ENCODE peak calls at places on chromosome 5, in ten cellular contexts. O is pancreas; F is tibial artery; P is heart left ventricle; Y is right cardiac atrium; N is SJSA1; W is left ventricle myocardium inferior; J is CD4-positive, alpha-beta memory T cell; T is heart right ventricle; K is lung. L is an unnamed sample. For H3K27me3, the result is how much of the 10 kb centered on the place peaks cover.

GRCh38 chr5:43802119-43802518 is 199.1 kb downstream of the NNT start:
- DNase-seq in O (no peak), F (no peak), P (no peak), Y (no peak), N (peak), W (no peak), J (no peak), T (no peak), K (no peak), L (no peak)

GRCh38 chr5:115873392-115873791 is 31.7 kb downstream of the AP3S1 start:
- DNase-seq in O (no peak), F (no peak), P (no peak), Y (no peak), N (peak), W (no peak), J (no peak), T (no peak), K (no peak), L (no peak)

GRCh38 chr5:74542477-74542876 is 98.1 kb downstream of the ENC1 start:
- DNase-seq in O (no peak), F (no peak), P (no peak), Y (no peak), N (peak), W (no peak), J (no peak), T (no peak), K (no peak), L (no peak)

GRCh38 chr5:50712479-50712878 is 46.0 kb downstream of the PARP8 start:
- DNase-seq in O (no peak), F (no peak), P (no peak), Y (no peak), N (no peak), W (no peak), J (no peak), T (no peak), K (no peak), L (no peak)

GRCh38 chr5:179120951-179121666 is 60.9 kb downstream of the ZNF354C start:
- DNase-seq in O (no peak), F (peak), P (no peak), Y (peak), N (no peak), W (no peak), J (no peak), T (no peak), K (peak), L (no peak)

GRCh38 chr5:170301901-170302728 is 4.5 kb upstream of the LCP2 start:
- DNase-seq in O (no peak), F (no peak), P (no peak), Y (no peak), N (no peak), W (no peak), J (peak), T (no peak), K (no peak), L (no peak)

GRCh38 chr5:75510836-75511434 is 494 bp downstream of the CERT1 start:
- DNase-seq in O (no peak), F (peak), P (peak), Y (peak), N (no peak), W (peak), J (peak), T (peak), K (peak), L (peak)

GRCh38 chr5:120432861-120433260 is 31.2 kb upstream of the PRR16 start:
- DNase-seq in O (no peak), F (no peak), P (no peak), Y (no peak), N (no peak), W (no peak), J (no peak), T (no peak), K (no peak), L (no peak)

GRCh38 chr5:113804264-113804663 is 290.8 kb downstream of the YTHDC2 start:
- DNase-seq in O (no peak), F (no peak), P (no peak), Y (no peak), N (no peak), W (no peak), J (no peak), T (no peak), K (no peak), L (no peak)

GRCh38 chr5:74490814-74491213 is 149.7 kb downstream of the ENC1 start:
- DNase-seq in O (no peak), F (no peak), P (no peak), Y (no peak), N (no peak), W (no peak), J (no peak), T (no peak), K (no peak), L (no peak)

GRCh38 chr5:59385700-59386099 is 507.8 kb downstream of the PDE4D start:
- DNase-seq in O (no peak), F (no peak), P (no peak), Y (no peak), N (no peak), W (no peak), J (no peak), T (no peak), K (no peak), L (no peak)

GRCh38 chr5:98108497-98108896 is 665.0 kb upstream of the RGMB start:
- DNase-seq in O (no peak), F (no peak), P (no peak), Y (no peak), N (peak), W (no peak), J (no peak), T (no peak), K (no peak), L (no peak)

GRCh38 chr5:169301386-169301930 is 519 bp upstream of the SLIT3 start:
- DNase-seq in O (peak), F (peak), P (no peak), Y (peak), N (no peak), W (no peak), J (no peak), T (no peak), K (no peak), L (no peak)
- H3K27me3 ChIP-seq in O (under half), F (under half), P (under half), Y (under half), N (under half), W (half or more), J (under half), T (half or more), K (under half), L (under half)

DNA sequence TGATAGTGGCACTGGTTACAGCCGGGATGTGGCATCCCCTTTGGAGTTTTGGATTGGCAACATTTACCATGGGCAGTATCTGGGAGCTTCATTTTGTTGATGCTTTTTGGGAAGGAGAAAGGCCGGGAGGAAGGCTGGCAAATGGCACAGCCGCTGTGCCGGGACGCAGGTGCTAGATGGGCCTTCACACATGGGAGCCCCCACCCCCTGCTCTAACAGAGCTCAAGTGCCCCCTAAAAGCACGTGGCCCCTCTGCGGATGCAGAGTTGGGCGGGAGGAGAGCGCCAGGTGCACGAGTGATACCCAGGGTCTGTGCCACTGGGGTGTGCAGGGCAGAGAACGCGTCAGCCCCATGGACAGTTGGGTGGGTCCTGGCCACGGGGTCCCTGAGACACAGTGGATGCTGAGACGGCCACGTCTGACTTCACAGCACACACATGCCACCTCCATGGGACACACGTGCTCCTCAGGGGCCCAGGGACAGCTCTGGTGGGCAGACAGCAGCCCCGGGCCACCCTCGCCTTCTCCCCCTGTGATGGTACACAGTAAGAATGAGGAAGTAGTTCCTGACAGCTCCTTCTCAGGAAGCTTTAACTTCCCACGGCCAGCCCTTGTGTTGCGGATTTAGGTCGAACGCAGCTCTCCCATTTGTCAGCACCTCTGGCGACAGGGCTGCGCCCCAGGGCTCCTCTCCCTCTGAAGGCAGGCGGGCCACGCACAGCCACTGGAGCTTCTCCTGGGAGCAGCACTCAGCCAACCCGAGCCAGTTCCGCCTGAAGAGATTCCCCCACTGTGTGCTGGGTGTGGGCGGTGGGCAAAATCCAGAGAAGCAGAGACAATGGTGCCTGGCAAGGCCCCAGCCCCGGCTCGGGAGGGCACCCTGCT is 10.8 kb downstream of the SLC9A3 start:
- DNase-seq in O (no peak), F (no peak), P (no peak), Y (peak), N (no peak), W (no peak), J (no peak), T (no peak), K (no peak), L (no peak)
- H3K27me3 ChIP-seq in O (under half), F (half or more), P (under half), Y (under half), N (under half), W (half or more), J (under half), T (under half), K (under half), L (under half)

GRCh38 chr5:16664368-16664767 is 47.6 kb upstream of the RETREG1 start:
- DNase-seq in O (no peak), F (no peak), P (no peak), Y (no peak), N (no peak), W (no peak), J (no peak), T (no peak), K (no peak), L (no peak)
- H3K27me3 ChIP-seq in O (under half), F (under half), P (under half), Y (under half), N (under half), W (under half), J (under half), T (under half), K (under half), L (under half)

GRCh38 chr5:135481908-135482307 is 29.8 kb upstream of the TIFAB start:
- DNase-seq in O (no peak), F (no peak), P (no peak), Y (no peak), N (no peak), W (no peak), J (no peak), T (no peak), K (no peak), L (no peak)
- H3K27me3 ChIP-seq in O (under half), F (under half), P (under half), Y (under half), N (under half), W (half or more), J (under half), T (half or more), K (under half), L (under half)

GRCh38 chr5:11973469-11973868 is 69.2 kb upstream of the CTNND2 start:
- DNase-seq in O (no peak), F (no peak), P (no peak), Y (no peak), N (no peak), W (no peak), J (no peak), T (no peak), K (no peak), L (no peak)
- H3K27me3 ChIP-seq in O (under half), F (under half), P (under half), Y (under half), N (under half), W (under half), J (under half), T (under half), K (under half), L (under half)

DNA sequence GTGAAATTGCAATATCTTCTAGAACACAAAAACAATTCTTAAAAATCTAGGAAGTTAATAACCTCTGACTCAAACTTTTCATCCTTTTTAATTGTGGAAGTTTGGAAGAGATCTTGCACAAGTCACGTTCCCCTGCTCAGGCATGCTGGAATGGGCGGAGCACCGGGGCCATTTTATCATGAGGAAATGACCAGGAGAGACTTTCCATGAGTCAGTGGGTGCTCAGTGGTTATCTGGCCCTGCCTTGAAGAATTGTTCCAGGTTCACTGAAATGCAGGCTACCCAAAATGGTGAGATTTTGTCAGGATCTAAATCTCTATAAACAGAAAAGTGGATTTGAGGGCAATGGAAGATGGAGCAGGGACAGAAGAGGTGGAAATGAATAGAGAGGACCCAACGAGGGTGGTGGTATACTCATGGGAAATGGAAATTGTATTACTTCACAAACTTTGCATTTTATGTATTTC is 61.2 kb downstream of the FYB1 start:
- DNase-seq in O (no peak), F (peak), P (no peak), Y (peak), N (no peak), W (peak), J (peak), T (no peak), K (no peak), L (no peak)
- H3K27me3 ChIP-seq in O (under half), F (under half), P (under half), Y (under half), N (under half), W (under half), J (under half), T (under half), K (under half), L (under half)